ENCODE peak calls at places on chromosomes 13 and 19, in five cellular contexts. O, J, D, N and C are unnamed samples. For H3K27me3, the result is how much of the 10 kb centered on the place peaks cover.

GRCh38 chr19:52670046-52670445 is 31.9 kb upstream of the ZNF83 start:
- DNase-seq in O (no peak), J (no peak), D (no peak), N (no peak), C (no peak)

GRCh38 chr13:113493315-113493951 is 2.9 kb upstream of the DCUN1D2 start:
- DNase-seq in O (no peak), J (peak), D (no peak), N (peak), C (no peak)

GRCh38 chr19:4870025-4870700 is 2.7 kb upstream of the PLIN3 start:
- DNase-seq in O (no peak), J (peak), D (peak), N (peak), C (peak)

GRCh38 chr13:25906211-25906661 is 145.6 kb downstream of the SHISA2 start:
- DNase-seq in O (no peak), J (no peak), D (no peak), N (no peak), C (no peak)

GRCh38 chr19:5503598-5503997 is 48.4 kb downstream of the ZNRF4 start:
- DNase-seq in O (no peak), J (no peak), D (no peak), N (no peak), C (no peak)

GRCh38 chr13:21060063-21060826 is 1.1 kb downstream of the LATS2 start:
- DNase-seq in O (peak), J (no peak), D (peak), N (peak), C (peak)

GRCh38 chr13:29402168-29402621 is 193.3 kb downstream of the SLC7A1 start:
- DNase-seq in O (no peak), J (peak), D (no peak), N (peak), C (peak)

GRCh38 chr19:56120371-56121179 is 520 bp downstream of the ZNF787 start:
- DNase-seq in O (peak), J (peak), D (peak), N (peak), C (peak)

GRCh38 chr19:45507864-45508680 is 793 bp downstream of the VASP start:
- DNase-seq in O (peak), J (no peak), D (peak), N (peak), C (peak)

GRCh38 chr13:68995972-68996670 is 1111.5 kb upstream of the ATXN8OS start:
- DNase-seq in O (no peak), J (no peak), D (no peak), N (no peak), C (no peak)

GRCh38 chr19:7870571-7871279 is 3.5 kb downstream of the PRR36 start:
- DNase-seq in O (no peak), J (peak), D (peak), N (peak), C (peak)

DNA sequence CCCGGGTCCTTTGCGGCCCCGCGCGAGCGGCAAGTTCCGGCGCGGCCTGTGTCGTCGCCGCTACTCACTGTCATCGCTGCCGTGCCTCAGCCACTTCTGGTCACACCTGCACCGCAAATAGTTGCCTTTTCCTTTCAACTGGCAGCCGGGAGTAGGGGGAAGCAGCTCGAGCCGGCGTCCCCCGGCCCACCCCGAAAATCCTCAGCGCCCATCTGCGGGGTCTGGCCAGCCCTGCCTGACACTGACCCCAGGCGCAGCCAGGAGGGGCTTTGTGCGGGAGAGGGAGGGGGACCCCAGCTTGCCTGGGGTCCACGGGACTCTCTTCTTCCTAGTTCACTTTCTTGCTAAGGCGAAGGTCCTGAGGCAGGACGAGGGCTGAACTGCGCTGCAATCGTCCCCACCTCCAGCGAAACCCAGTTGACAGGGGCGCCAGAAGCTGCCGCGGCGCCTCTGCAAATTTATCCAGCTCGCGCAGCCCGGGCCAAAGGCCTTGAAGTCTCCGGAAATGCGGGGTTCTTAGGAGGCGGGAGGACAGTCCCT is 1.7 kb downstream of the PDX1 start:
- DNase-seq in O (no peak), J (no peak), D (no peak), N (no peak), C (no peak)
- H3K27me3 ChIP-seq in O (half or more), J (half or more), D (under half), N (under half), C (under half)

GRCh38 chr19:41548954-41549688 is 26.8 kb upstream of the CEACAM21 start:
- DNase-seq in O (no peak), J (no peak), D (no peak), N (no peak), C (no peak)

GRCh38 chr19:41548047-41548446 is 27.9 kb upstream of the CEACAM21 start:
- DNase-seq in O (no peak), J (no peak), D (no peak), N (no peak), C (no peak)

GRCh38 chr19:41547569-41547968 is 28.4 kb upstream of the CEACAM21 start:
- DNase-seq in O (no peak), J (no peak), D (no peak), N (no peak), C (no peak)

GRCh38 chr19:41545547-41545946 is 30.4 kb upstream of the CEACAM21 start:
- DNase-seq in O (peak), J (no peak), D (no peak), N (no peak), C (no peak)

GRCh38 chr19:41546386-41546789 is 29.6 kb upstream of the CEACAM21 start:
- DNase-seq in O (peak), J (no peak), D (no peak), N (no peak), C (no peak)
- H3K4me3 ChIP-seq in O (no peak), J (no peak), D (no peak), N (no peak), C (no peak)

DNA sequence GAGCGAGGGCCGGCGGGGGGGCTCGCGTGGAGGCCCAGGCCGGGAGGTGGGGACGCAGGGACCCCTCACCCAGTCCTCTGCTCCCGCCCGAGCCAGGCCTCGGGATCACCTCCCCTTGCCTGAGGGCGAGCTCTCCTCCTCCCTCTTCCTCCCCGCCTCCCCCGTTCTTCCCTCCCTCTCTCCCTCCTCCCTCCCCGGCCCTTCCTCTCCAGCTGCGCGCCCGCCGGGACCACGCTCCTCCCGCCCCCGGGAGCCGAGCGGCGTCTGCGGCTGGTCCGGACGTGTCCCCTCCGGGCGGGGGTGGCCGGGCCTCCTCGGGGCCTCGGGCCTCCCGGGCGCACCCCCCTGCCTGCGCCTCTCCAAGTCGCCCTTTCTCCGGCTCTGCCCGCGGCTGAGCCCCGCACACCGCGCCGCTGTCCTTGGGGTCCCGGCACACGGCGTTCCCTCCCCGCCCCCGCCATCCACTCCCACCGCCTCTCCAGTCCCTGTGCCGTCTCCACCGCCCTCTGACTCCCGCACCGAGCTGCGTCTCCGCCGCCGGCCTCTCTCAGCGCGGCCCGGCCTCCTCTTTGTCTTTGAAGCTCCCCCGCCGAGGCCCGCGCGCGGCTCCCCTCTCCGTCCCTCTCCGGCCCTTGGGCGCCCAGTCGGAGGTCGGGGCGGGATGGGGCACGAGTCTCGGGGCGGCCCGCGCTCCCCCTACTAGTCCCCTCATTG is 5.7 kb downstream of the SOX1 start:
- DNase-seq in O (no peak), J (no peak), D (no peak), N (peak), C (no peak)
- H3K27me3 ChIP-seq in O (half or more), J (under half), D (under half), N (under half), C (under half)

DNA sequence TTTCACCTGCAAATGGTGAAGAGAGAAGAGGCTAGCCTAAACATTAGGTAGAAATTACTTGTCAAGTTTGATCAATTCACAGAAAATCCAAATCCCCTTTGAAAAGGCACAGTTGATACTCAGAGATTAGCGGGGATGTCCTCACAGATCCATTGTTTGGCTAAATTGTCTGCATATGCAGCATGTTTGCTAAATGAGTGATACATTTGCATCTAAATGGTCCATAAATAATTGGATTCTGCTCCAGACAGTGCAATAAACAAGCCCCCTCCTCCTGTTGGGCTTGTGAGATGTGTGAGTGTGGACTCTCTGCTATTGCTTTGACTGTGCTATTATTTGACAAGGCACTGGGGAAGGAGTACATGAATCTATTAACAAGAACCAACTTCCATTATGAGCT is 67.0 kb downstream of the CBY2 start:
- DNase-seq in O (no peak), J (no peak), D (no peak), N (no peak), C (no peak)
- H3K4me3 ChIP-seq in O (no peak), J (no peak), D (no peak), N (no peak), C (no peak)

DNA sequence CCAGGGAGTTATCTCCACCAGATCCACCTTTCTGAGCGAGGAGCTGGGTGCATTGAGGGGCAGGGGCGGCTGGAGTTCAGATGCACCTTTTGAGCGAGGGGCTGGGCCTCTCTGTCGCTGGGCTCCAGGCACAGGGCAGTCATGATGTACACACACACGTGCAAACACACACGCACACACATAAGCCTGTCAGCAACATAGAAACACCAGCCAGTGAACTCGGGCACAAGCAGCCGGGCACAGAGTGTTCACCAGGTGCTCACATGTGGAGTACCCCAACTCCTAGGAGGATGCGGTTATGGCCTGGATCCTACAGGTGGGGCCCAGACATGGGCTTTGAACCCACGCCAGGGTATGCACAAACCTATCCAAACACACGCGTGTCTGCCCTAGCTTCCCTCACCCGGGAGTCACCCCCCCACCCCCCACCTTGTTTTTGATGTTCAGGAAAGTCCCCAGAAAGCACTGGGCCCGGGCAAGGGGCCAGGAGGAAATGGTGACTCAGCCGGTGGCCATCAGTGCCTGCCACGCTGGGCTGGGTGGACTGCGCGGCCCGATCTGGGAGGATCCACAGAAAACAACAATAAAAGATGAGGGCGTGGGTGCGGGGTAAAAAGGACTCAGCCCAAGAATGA is 13.3 kb downstream of the ARRDC2 start:
- DNase-seq in O (peak), J (peak), D (peak), N (peak), C (no peak)
- H3K27me3 ChIP-seq in O (under half), J (under half), D (under half), N (under half), C (under half)

GRCh38 chr13:30849611-30850010 is 56.5 kb upstream of the MEDAG start:
- DNase-seq in O (no peak), J (no peak), D (no peak), N (no peak), C (no peak)

GRCh38 chr13:30847697-30848307 is 58.3 kb upstream of the MEDAG start:
- DNase-seq in O (no peak), J (peak), D (no peak), N (peak), C (peak)

GRCh38 chr13:30850204-30850866 is 55.7 kb upstream of the MEDAG start:
- DNase-seq in O (no peak), J (no peak), D (no peak), N (no peak), C (no peak)

GRCh38 chr13:30846844-30847243 is 59.2 kb upstream of the MEDAG start:
- DNase-seq in O (no peak), J (no peak), D (no peak), N (no peak), C (no peak)

DNA sequence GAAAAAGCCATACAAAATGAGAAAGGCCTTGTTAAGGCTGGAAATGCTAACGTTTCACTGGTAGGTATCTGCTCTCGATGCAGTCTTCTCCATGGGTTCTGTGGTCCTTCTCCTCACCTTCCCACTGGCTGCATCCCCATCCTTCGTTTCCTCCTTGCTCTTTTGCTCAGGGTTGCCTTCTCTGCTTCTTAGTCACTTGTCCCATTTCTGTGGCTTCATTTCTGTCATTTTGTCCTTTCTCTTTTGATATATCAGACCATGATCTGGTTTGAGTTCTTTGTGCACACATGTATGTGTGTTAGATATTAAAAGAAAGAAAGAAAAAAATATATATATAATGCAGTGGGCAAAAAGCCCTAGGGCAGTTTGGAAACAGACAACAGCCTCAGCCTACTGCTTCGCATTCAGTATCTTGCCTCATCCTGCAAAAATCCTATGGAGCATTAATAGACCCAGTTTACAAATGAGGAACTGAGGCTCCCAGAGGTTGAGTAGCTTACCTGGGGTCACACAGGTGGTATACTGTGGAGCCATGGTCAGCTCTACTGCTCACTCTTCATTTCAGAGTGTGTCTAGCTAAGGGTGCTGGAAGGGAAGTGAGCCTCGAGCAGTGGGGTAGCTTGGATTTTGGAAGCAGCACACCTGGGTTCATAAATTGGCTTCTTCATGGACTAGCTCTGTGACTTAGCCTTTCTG is 57.6 kb upstream of the MEDAG start:
- DNase-seq in O (no peak), J (no peak), D (no peak), N (no peak), C (no peak)
- H3K4me3 ChIP-seq in O (no peak), J (peak), D (no peak), N (no peak), C (peak)

DNA sequence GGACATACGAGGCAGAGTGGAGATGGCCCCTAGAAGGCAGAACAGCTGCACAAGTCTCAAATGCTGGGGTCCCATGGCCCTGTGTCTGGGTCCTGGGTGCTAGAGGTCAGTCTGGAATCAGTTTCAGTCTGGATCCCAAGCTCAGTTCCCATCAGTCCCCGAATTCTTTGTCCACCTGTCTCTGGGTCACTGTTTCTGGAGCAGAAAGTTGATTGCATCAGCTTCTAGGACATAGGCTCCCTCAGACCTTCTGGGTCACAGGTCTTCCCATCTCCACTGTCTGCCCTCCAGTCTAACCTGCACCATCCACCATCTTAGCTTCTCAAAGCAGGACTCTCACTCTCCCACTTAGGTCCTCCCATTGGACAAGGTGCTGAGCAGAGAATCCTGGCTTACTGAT is 5.3 kb downstream of the LYPD4 start:
- DNase-seq in O (no peak), J (no peak), D (no peak), N (no peak), C (no peak)
- H3K27me3 ChIP-seq in O (half or more), J (under half), D (under half), N (half or more), C (under half)

GRCh38 chr13:50453238-50453637 is 390.3 kb downstream of the DLEU7 start:
- DNase-seq in O (no peak), J (peak), D (no peak), N (no peak), C (no peak)

GRCh38 chr13:50450279-50450678 is 393.2 kb downstream of the DLEU7 start:
- DNase-seq in O (no peak), J (no peak), D (no peak), N (no peak), C (no peak)

GRCh38 chr13:50451609-50452008 is 391.9 kb downstream of the DLEU7 start:
- DNase-seq in O (no peak), J (no peak), D (no peak), N (peak), C (no peak)

GRCh38 chr13:50452028-50452427 is 391.5 kb downstream of the DLEU7 start:
- DNase-seq in O (no peak), J (no peak), D (no peak), N (no peak), C (no peak)

DNA sequence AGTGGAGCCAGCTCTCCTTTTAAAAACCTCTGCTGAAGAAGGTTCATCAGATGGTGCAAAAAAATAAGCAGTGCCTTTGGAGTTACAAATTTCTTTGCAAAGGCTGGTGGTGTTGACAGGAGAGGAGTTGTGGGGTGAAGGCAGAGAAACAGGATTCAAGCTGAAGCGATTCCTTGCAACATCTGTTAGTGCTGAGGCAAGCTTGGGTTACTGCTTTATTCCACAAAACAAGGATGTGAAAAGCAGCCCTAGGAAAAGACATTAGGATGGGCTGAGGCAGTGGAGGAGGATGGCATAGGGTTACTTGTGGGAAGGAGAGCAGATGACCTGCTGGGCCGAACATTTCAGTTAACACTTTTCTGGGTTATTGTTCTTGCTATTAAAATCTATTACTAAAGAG is 390.7 kb downstream of the DLEU7 start:
- DNase-seq in O (no peak), J (no peak), D (no peak), N (no peak), C (no peak)
- H3K4me3 ChIP-seq in O (no peak), J (no peak), D (no peak), N (no peak), C (no peak)

DNA sequence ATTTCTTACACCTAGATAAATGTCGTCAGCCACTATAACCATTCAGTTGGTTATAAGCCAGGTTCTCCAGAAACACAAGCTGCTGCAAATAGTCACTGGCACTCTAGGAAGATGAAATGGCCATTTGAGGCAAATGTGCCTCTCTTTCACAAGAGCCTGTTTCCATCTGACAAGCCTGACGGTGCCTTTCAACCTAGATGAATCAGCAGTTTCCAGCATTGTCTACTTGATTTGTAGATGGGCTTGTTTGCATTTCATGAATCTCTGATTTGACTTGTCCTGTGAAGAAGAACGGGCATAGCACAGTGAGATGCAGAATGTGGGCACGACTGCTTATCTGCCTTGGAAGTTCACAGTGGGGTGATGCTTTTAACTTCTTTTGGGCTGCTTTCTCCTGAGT is 327.2 kb downstream of the LMO7 start:
- DNase-seq in O (no peak), J (peak), D (no peak), N (no peak), C (no peak)
- H3K27me3 ChIP-seq in O (under half), J (under half), D (under half), N (under half), C (under half)